ENCODE peak calls at places on chromosome 10, in nine cellular contexts. X is tibial nerve; P is CD8-positive, alpha-beta T cell; E is body of pancreas; Q is foreskin fibroblast; Z is astrocyte of the spinal cord; G is PC-3; Y is cardiac muscle cell; D is tibial artery. M is an unnamed sample.

GRCh38 chr10:33179056-33179455 is 155.4 kb downstream of the NRP1 start:
- DNase-seq in Q (no peak), P (no peak), D (no peak), Y (no peak), E (no peak), X (no peak), Z (no peak), G (no peak), M (no peak)

GRCh38 chr10:5447071-5447470 is 34.7 kb downstream of the NET1 start:
- DNase-seq in G (no peak), Q (no peak), E (no peak), Z (no peak), Y (no peak), P (no peak), X (no peak), D (no peak), M (no peak)

GRCh38 chr10:123997013-123997412 is 96.4 kb downstream of the CHST15 start:
- DNase-seq in P (no peak), Z (no peak), G (no peak), Q (no peak), D (no peak), Y (no peak), X (no peak), E (no peak), M (no peak)

GRCh38 chr10:82922755-82923154 is 1047.8 kb downstream of the NRG3 start:
- DNase-seq in P (no peak), D (no peak), E (no peak), Q (no peak), Z (no peak), G (no peak), Y (no peak), X (no peak), M (no peak)

GRCh38 chr10:91887900-91888225 is 21.4 kb downstream of the FGFBP3 start:
- DNase-seq in X (no peak), Q (no peak), E (no peak), Z (no peak), G (no peak), P (no peak), Y (no peak), D (no peak), M (no peak)

GRCh38 chr10:117214401-117214800 is 17.1 kb downstream of the KCNK18 start:
- DNase-seq in P (no peak), Q (peak), X (no peak), Y (no peak), G (peak), E (no peak), Z (no peak), D (no peak), M (no peak)

GRCh38 chr10:75034714-75035258 is 76.7 kb upstream of the SAMD8 start:
- DNase-seq in Q (no peak), E (no peak), X (no peak), Z (no peak), Y (no peak), P (no peak), D (no peak), G (no peak), M (no peak)

GRCh38 chr10:71312840-71313789 is 5.9 kb upstream of the SLC29A3 start:
- DNase-seq in E (peak), Q (peak), G (no peak), Y (no peak), P (no peak), D (no peak), X (peak), Z (peak), M (peak)

GRCh38 chr10:107444443-107444842 is 279.9 kb upstream of the SORCS1 start:
- DNase-seq in E (no peak), X (no peak), Q (no peak), Z (no peak), Y (no peak), D (no peak), G (no peak), P (no peak), M (no peak)

GRCh38 chr10:24722676-24723385 is 856 bp downstream of the ARHGAP21 start:
- DNase-seq in G (peak), Q (peak), D (peak), E (peak), X (peak), Z (peak), Y (peak), P (peak), M (no peak)

GRCh38 chr10:32379314-32379949 is 32.5 kb upstream of the EPC1 start:
- DNase-seq in G (peak), Y (peak), Q (peak), E (peak), X (no peak), P (no peak), Z (peak), D (no peak), M (peak)

GRCh38 chr10:124011464-124011863 is 81.9 kb downstream of the CHST15 start:
- DNase-seq in Y (no peak), G (no peak), D (no peak), X (no peak), E (no peak), P (no peak), Q (no peak), Z (no peak), M (no peak)

GRCh38 chr10:127715782-127716378 is 21.1 kb upstream of the FOXI2 start:
- DNase-seq in P (no peak), Z (peak), Y (peak), D (no peak), E (no peak), Q (no peak), X (no peak), G (peak), M (no peak)

GRCh38 chr10:83373659-83374058 is 765.6 kb upstream of the GHITM start:
- DNase-seq in Z (no peak), D (no peak), Y (peak), P (no peak), Q (no peak), E (peak), X (no peak), G (no peak), M (no peak)

GRCh38 chr10:67925449-67926005 is 41.1 kb downstream of the SIRT1 start:
- DNase-seq in G (peak), D (no peak), X (no peak), Z (peak), P (no peak), E (no peak), Y (no peak), Q (peak), M (no peak)

GRCh38 chr10:42954776-42955492 is 121.9 kb upstream of the RET start:
- DNase-seq in P (no peak), G (no peak), Q (no peak), Z (no peak), D (peak), E (no peak), Y (no peak), X (no peak), M (no peak)

GRCh38 chr10:77756319-77757232 is 119.0 kb upstream of the KCNMA1 start:
- DNase-seq in Y (peak), D (no peak), Z (peak), X (no peak), P (no peak), E (peak), G (peak), Q (peak), M (peak)

GRCh38 chr10:132325969-132326889 is 5.8 kb upstream of the LRRC27 start:
- DNase-seq in Q (no peak), Z (no peak), Y (no peak), P (no peak), D (peak), E (no peak), G (no peak), X (no peak), M (no peak)

GRCh38 chr10:23399701-23400144 is 39.2 kb upstream of the OTUD1 start:
- DNase-seq in E (peak), X (no peak), D (no peak), Y (peak), Z (peak), G (peak), Q (peak), P (no peak), M (no peak)

GRCh38 chr10:99540339-99540672 is 7.6 kb downstream of the NKX2-3 start:
- DNase-seq in E (no peak), X (no peak), D (no peak), Q (no peak), Z (no peak), P (no peak), G (no peak), Y (no peak), M (no peak)

GRCh38 chr10:6721480-6721879 is 141.4 kb upstream of the PRKCQ start:
- DNase-seq in Z (peak), E (peak), D (no peak), X (no peak), P (no peak), Y (no peak), G (peak), Q (peak), M (peak)

GRCh38 chr10:48526371-48526821 is 78.5 kb downstream of the ARHGAP22 start:
- DNase-seq in Q (peak), P (no peak), D (peak), Y (no peak), X (no peak), Z (peak), E (no peak), G (no peak), M (peak)

GRCh38 chr10:133405844-133406527 is 12.0 kb downstream of the MTG1 start:
- DNase-seq in Y (no peak), Z (peak), P (no peak), E (no peak), Q (no peak), D (no peak), G (no peak), X (no peak), M (no peak)

GRCh38 chr10:33334170-33334838 is at the start of gene NRP1:
- DNase-seq in G (peak), Z (no peak), Q (no peak), Y (peak), E (peak), X (no peak), P (no peak), D (peak), M (no peak)

GRCh38 chr10:132163278-132163765 is 23.4 kb upstream of the DPYSL4 start:
- DNase-seq in D (no peak), P (no peak), X (no peak), E (peak), Z (no peak), Q (no peak), Y (peak), G (peak), M (no peak)

GRCh38 chr10:19120381-19120908 is 71.8 kb downstream of the MALRD1 start:
- DNase-seq in E (no peak), Q (no peak), P (no peak), X (no peak), D (no peak), G (no peak), Z (no peak), Y (no peak), M (no peak)

GRCh38 chr10:102795453-102796406 is 41.5 kb downstream of the CYP17A1 start:
- DNase-seq in Y (peak), P (no peak), Z (no peak), X (no peak), E (no peak), G (no peak), Q (no peak), D (no peak), M (no peak)

GRCh38 chr10:48470893-48471805 is 133.7 kb downstream of the ARHGAP22 start:
- DNase-seq in E (no peak), P (no peak), D (no peak), X (no peak), Z (peak), Q (peak), G (no peak), Y (no peak), M (no peak)

GRCh38 chr10:102718220-102718619 is 3.8 kb downstream of the SFXN2 start:
- DNase-seq in G (no peak), P (no peak), Q (peak), Z (peak), E (peak), Y (peak), D (no peak), X (no peak), M (no peak)

GRCh38 chr10:126670056-126670743 is at the start of gene C10orf90:
- DNase-seq in P (no peak), Y (no peak), Z (no peak), D (no peak), X (no peak), G (no peak), E (no peak), Q (no peak), M (no peak)

GRCh38 chr10:15444105-15445021 is 73.3 kb upstream of the FAM171A1 start:
- DNase-seq in Y (peak), D (no peak), E (no peak), Q (no peak), X (no peak), Z (no peak), P (no peak), G (peak), M (no peak)

GRCh38 chr10:5555031-5555510 is 30.3 kb downstream of the CALML3 start:
- DNase-seq in Q (no peak), D (peak), X (peak), Z (no peak), E (no peak), G (no peak), P (no peak), Y (no peak), M (no peak)

GRCh38 chr10:56139405-56139804 is 221.7 kb downstream of the ZWINT start:
- DNase-seq in E (no peak), Y (no peak), X (no peak), G (no peak), P (no peak), Q (no peak), D (no peak), Z (no peak), M (no peak)

GRCh38 chr10:77027576-77027975 is 610.0 kb downstream of the KCNMA1 start:
- DNase-seq in G (no peak), P (no peak), Q (no peak), E (no peak), D (no peak), X (no peak), Y (no peak), Z (no peak), M (no peak)

GRCh38 chr10:68096913-68097509 is 12.3 kb upstream of the MYPN start:
- DNase-seq in D (no peak), G (peak), E (peak), Q (peak), Y (no peak), Z (peak), P (no peak), X (no peak), M (peak)

GRCh38 chr10:99852481-99853213 is 70.2 kb downstream of the ABCC2 start:
- DNase-seq in Y (no peak), Q (no peak), X (no peak), G (no peak), Z (no peak), E (no peak), P (no peak), D (no peak), M (no peak)

GRCh38 chr10:44380829-44381600 is 3.9 kb downstream of the CXCL12 start:
- DNase-seq in D (peak), X (no peak), Z (no peak), E (peak), Q (no peak), Y (no peak), G (no peak), P (no peak), M (no peak)

GRCh38 chr10:44384601-44385422 is at the start of gene CXCL12:
- DNase-seq in P (no peak), E (peak), Z (peak), G (no peak), Y (peak), D (peak), Q (peak), X (peak), M (no peak)

GRCh38 chr10:44383749-44384600 is 922 bp downstream of the CXCL12 start:
- DNase-seq in E (peak), X (no peak), G (no peak), P (no peak), Q (peak), D (peak), Z (peak), Y (peak), M (no peak)

GRCh38 chr10:44382131-44382858 is 2.6 kb downstream of the CXCL12 start:
- DNase-seq in Y (no peak), Q (no peak), P (no peak), Z (no peak), G (no peak), X (no peak), D (peak), E (peak), M (no peak)

DNA sequence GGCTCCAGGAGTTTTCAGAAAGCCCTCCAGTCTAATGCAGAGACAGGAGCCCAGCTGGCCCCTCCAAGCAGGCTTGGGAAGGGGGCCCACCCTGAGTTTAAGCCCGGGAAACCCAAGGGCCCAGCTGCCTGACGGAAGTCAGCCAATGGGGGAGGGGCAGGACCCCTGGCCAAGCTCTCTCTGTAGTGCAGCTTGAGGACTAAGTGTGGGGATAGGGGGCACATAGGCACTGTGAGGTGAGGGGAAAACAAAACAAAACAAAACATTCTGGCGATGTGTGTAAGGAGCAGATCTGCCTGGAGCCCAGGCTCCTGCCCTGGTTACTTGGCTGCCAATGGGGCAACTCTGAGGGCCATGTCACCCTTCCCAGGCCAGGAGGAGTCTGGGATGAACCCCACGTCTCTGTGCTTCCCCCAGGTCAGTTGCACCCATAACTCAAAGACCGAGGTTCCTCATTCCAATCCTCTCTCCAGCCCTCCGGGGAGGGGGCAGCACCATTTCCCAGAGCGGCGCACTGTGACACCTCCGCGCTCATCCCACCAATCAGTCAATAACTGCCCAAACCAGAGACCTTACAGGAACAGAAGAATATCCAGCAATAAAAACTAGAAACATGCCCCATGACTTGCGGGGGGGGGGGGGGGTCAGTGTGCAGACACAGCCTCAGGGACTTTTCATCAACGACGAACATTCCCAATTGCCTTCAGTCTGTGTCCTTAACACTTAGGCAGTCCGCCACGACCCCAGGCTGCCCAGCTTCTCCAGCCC is 1.7 kb downstream of the CXCL12 start:
- DNase-seq in D (peak), G (no peak), E (peak), Q (no peak), X (no peak), Z (no peak), P (no peak), Y (no peak), M (no peak)
- H3K4me3 ChIP-seq in D (peak), G (no peak), E (peak), Q (peak), X (peak), Z (peak), P (no peak), Y (peak), M (peak)

DNA sequence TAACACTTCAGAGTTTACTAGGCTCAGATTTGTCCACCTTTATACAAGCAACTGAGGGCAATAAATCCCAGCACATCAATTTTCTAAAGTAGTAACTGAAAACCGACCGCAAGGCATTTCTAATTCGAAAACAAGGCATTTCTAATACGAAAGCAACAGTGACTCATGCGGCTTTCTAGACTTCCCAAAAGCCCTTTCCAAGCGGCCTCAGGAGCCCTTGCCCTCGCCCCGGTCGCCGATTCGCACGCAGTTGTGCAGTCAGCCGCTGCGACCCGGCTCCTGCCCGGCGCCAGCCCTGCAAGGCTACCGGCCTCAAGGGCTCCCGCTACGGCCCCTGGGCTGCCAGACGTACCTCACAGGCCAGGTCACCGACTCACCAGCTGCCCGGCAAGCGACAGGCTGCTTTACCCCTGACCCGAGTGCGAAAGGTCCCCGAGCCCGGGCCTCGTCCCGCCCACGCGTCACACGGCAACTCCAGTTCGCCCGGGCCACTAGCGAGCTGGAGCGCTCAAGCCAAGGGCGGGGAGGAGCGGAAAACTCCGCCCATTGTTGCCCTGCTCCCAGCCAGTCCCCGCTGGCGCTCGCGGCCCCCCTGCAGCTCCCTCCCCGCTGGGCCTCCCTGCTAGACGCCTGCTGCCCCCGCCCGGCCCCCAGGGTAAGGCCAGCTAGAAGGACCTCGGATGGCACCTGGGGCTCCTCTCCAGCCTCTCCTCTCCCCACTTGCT is 7.3 kb downstream of the NCOA4 start:
- DNase-seq in D (peak), P (peak), Q (peak), E (peak), Y (peak), Z (peak), G (peak), X (peak), M (peak)
- TF ChIP-seq CTCF in D (peak), P (no peak), Q (no peak), E (no peak), Y (peak), Z (peak), G (peak), X (peak), M (peak)

DNA sequence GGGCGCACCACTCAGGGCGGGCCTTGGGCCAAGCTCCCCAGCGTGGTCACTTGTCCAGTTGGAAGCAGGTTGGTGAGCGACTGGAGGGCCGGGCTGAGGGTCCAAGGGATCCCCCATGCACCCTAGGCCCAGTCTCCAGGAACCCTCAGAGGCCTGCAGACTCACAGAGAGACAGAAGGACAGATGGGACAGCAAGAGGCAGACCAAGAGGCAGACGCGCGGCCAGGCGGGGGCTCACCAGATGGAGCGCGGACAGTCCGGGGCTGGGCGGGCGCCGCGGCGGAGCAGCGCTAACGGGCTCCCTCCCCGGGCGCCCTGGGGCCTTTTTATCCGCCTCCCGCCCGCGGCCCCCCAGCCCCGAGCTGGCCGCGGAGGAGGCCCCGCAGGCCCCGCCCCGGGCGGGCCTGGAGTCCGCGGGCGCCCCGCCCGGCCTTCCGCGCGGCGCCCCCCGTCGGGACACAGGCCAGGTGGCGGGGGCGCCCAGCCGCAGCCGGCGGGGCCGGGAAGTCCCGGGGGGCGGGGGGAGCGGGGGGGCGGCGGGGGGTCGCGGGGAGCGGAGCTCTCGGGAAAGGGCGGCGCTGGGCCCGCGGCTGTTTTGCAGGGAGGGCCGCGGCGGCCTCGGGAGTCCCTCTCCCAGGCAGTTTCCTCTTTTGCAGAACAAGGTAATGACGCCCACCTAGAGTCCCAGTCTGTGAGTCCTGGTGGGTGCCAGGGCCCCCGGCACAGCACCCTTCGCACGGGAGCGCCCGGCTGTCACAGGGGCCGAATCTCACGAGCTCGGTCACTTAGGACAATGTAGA is at the start of gene LOXL4:
- DNase-seq in X (no peak), P (no peak), D (no peak), Q (peak), G (peak), E (no peak), Y (peak), Z (peak), M (no peak)
- H3K4me3 ChIP-seq in X (peak), P (peak), D (peak), Q (peak), G (peak), E (peak), Y (peak), Z (peak), M (peak)

GRCh38 chr10:79982861-79983260 is 34.0 kb upstream of the SFTPD start:
- DNase-seq in D (no peak), E (no peak), Z (no peak), P (no peak), Q (no peak), G (no peak), X (no peak), Y (no peak), M (no peak)

GRCh38 chr10:79981356-79981672 is 32.4 kb upstream of the SFTPD start:
- DNase-seq in E (no peak), Y (no peak), G (no peak), D (no peak), Q (no peak), P (no peak), Z (no peak), X (no peak), M (no peak)

GRCh38 chr10:79982486-79982800 is 33.5 kb upstream of the SFTPD start:
- DNase-seq in P (no peak), Y (no peak), G (no peak), Q (no peak), E (no peak), D (no peak), X (no peak), Z (no peak), M (no peak)

GRCh38 chr10:79980711-79981110 is 31.8 kb upstream of the SFTPD start:
- DNase-seq in D (no peak), Z (no peak), Q (no peak), Y (no peak), X (no peak), G (no peak), E (no peak), P (no peak), M (no peak)

GRCh38 chr10:79981673-79982485 is 33.0 kb upstream of the SFTPD start:
- DNase-seq in G (peak), Y (peak), P (no peak), Q (peak), X (no peak), D (peak), E (peak), Z (peak), M (no peak)
- TF ChIP-seq CTCF in G (peak), Y (peak), P (no peak), Q (no peak), X (no peak), D (peak), E (no peak), Z (no peak), M (no peak)